ENCODE peak calls at places on chromosomes 6 and 20, in nine cellular contexts. G is cardiac fibroblast; Z is stimulated activated CD8-positive, alpha-beta memory T cell treated with anti-CD3 and anti-CD28 coated beads, Interleukin-2, amount 100 ng/mL, for 1 hour; K is stimulated activated CD4-positive, alpha-beta T cell treated with anti-CD3 and anti-CD28 coated beads, Interleukin-1b, Interleukin-23, amount 100 ng/mL, for 24 hours; T is AG09319; Y is activated CD4-positive, CD25-positive, alpha-beta regulatory T cell; I is lower lobe of right lung; C is HCT116; X is caudate nucleus. E is an unnamed sample.

GRCh38 chr6:69594405-69594804 is 202.4 kb downstream of the LMBRD1 start:
- DNase-seq in C (no peak), T (no peak), K (no peak), Z (no peak), X (no peak), Y (no peak), G (no peak), I (no peak), E (no peak)

GRCh38 chr6:169567809-169568208 is 134.0 kb downstream of the WDR27 start:
- DNase-seq in Y (no peak), X (no peak), T (no peak), I (no peak), G (no peak), C (no peak), K (no peak), Z (no peak), E (no peak)

GRCh38 chr20:3751664-3752385 is 15.7 kb downstream of the ADISSP start:
- DNase-seq in K (peak), T (no peak), I (peak), Z (no peak), G (peak), X (no peak), Y (no peak), C (no peak), E (no peak)

GRCh38 chr6:158080849-158081656 is 87.0 kb downstream of the SERAC1 start:
- DNase-seq in Y (no peak), C (no peak), T (no peak), Z (no peak), X (no peak), I (no peak), G (no peak), K (no peak), E (no peak)

GRCh38 chr20:56592211-56592610 is 36.9 kb upstream of the TFAP2C start:
- DNase-seq in G (no peak), I (no peak), T (no peak), X (no peak), Y (no peak), C (no peak), K (no peak), Z (no peak), E (no peak)

GRCh38 chr6:93799226-93799625 is 379.9 kb upstream of the EPHA7 start:
- DNase-seq in K (no peak), G (peak), Y (no peak), X (no peak), I (no peak), Z (no peak), T (no peak), C (no peak), E (no peak)

GRCh38 chr20:34120213-34120612 is 8.2 kb upstream of the EIF2S2 start:
- DNase-seq in C (no peak), Y (no peak), G (no peak), I (no peak), T (no peak), Z (no peak), X (no peak), K (no peak), E (no peak)

GRCh38 chr6:797479-798077 is 104.6 kb upstream of the EXOC2 start:
- DNase-seq in I (no peak), K (no peak), X (no peak), Z (no peak), T (peak), G (peak), Y (no peak), C (peak), E (no peak)

GRCh38 chr20:58691773-58692578 is 624 bp upstream of the NPEPL1 start:
- DNase-seq in Y (no peak), K (no peak), Z (no peak), C (no peak), I (peak), G (peak), X (no peak), T (no peak), E (no peak)

GRCh38 chr6:68740828-68741500 is 105.9 kb downstream of the ADGRB3 start:
- DNase-seq in X (no peak), G (no peak), Y (no peak), C (no peak), I (no peak), Z (no peak), K (no peak), T (no peak), E (no peak)

GRCh38 chr6:14321992-14322772 is 204.6 kb downstream of the CD83 start:
- DNase-seq in T (no peak), Y (no peak), G (no peak), X (no peak), Z (no peak), I (no peak), C (peak), K (no peak), E (no peak)

GRCh38 chr20:38514947-38515346 is 42.3 kb downstream of the RALGAPB start:
- DNase-seq in T (no peak), I (no peak), C (no peak), G (no peak), Y (no peak), K (no peak), Z (no peak), X (no peak), E (no peak)

GRCh38 chr6:53027131-53027718 is 32.1 kb upstream of the GSTA4 start:
- DNase-seq in Z (no peak), I (no peak), Y (no peak), X (no peak), G (no peak), C (no peak), K (no peak), T (no peak), E (no peak)

GRCh38 chr6:33323623-33323948 is 6.0 kb upstream of the ZBTB22 start:
- DNase-seq in Z (no peak), I (no peak), Y (no peak), K (no peak), G (no peak), C (no peak), T (no peak), X (no peak), E (no peak)

GRCh38 chr6:132797975-132798819 is at the start of gene SLC18B1:
- DNase-seq in Z (no peak), K (peak), I (peak), G (peak), X (no peak), Y (peak), T (no peak), C (no peak), E (no peak)

GRCh38 chr6:40848038-40848437 is 191.0 kb downstream of the UNC5CL start:
- DNase-seq in G (no peak), I (no peak), C (no peak), K (no peak), X (no peak), T (no peak), Y (no peak), Z (no peak), E (no peak)

GRCh38 chr6:75850026-75850385 is 101.0 kb downstream of the MYO6 start:
- DNase-seq in G (no peak), T (no peak), K (no peak), C (no peak), X (no peak), I (no peak), Z (no peak), Y (no peak), E (no peak)

GRCh38 chr6:167495506-167496391 is 170.9 kb downstream of the TTLL2 start:
- DNase-seq in T (no peak), X (no peak), C (no peak), K (no peak), Y (no peak), G (no peak), I (no peak), Z (no peak), E (no peak)

GRCh38 chr6:38639498-38640215 is at the start of gene BTBD9:
- DNase-seq in G (peak), K (peak), Z (peak), X (peak), T (peak), Y (peak), C (peak), I (peak), E (peak)

GRCh38 chr20:56200456-56200855 is 48.1 kb upstream of the MC3R start:
- DNase-seq in G (peak), I (no peak), T (no peak), C (peak), Z (no peak), Y (no peak), K (no peak), X (no peak), E (no peak)

GRCh38 chr20:61694666-61695065 is 371.0 kb downstream of the TAF4 start:
- DNase-seq in G (no peak), Y (no peak), X (no peak), C (no peak), I (peak), K (no peak), T (no peak), Z (no peak), E (no peak)

GRCh38 chr6:132814716-132815570 is 574 bp downstream of the RPS12 start:
- DNase-seq in T (no peak), G (peak), Z (no peak), C (no peak), Y (no peak), I (peak), X (no peak), K (no peak), E (no peak)

GRCh38 chr20:63435552-63435951 is 36.9 kb downstream of the KCNQ2 start:
- DNase-seq in Z (no peak), G (no peak), K (no peak), T (no peak), Y (no peak), X (no peak), C (no peak), I (no peak), E (no peak)

GRCh38 chr6:44486002-44486421 is 98.5 kb downstream of the CDC5L start:
- DNase-seq in K (no peak), Y (no peak), G (no peak), X (no peak), C (no peak), T (peak), I (no peak), Z (no peak), E (no peak)

GRCh38 chr20:24909086-24909780 is 39.8 kb upstream of the CST7 start:
- DNase-seq in I (no peak), K (no peak), X (no peak), Y (no peak), G (no peak), T (no peak), Z (no peak), C (no peak), E (no peak)

GRCh38 chr6:11232968-11233626 is 629 bp upstream of the NEDD9 start:
- DNase-seq in X (no peak), T (no peak), G (no peak), K (no peak), Y (no peak), I (no peak), Z (no peak), C (no peak), E (no peak)

GRCh38 chr6:107152633-107153032 is 37.3 kb upstream of the BEND3 start:
- DNase-seq in C (no peak), G (no peak), T (no peak), I (no peak), Z (no peak), X (no peak), K (no peak), Y (no peak), E (no peak)

GRCh38 chr6:144285798-144286502 is 815 bp downstream of the UTRN start:
- DNase-seq in T (no peak), I (peak), C (no peak), Z (no peak), X (no peak), G (peak), K (peak), Y (peak), E (no peak)

GRCh38 chr6:130148181-130148580 is 74.6 kb downstream of the SAMD3 start:
- DNase-seq in K (no peak), G (no peak), Y (no peak), T (no peak), C (no peak), X (no peak), I (no peak), Z (no peak), E (no peak)

GRCh38 chr6:42978487-42978792 is 541 bp downstream of the PEX6 start:
- DNase-seq in C (no peak), I (peak), G (peak), T (no peak), X (no peak), Z (no peak), Y (no peak), K (no peak), E (no peak)

GRCh38 chr6:30782425-30783014 is 38.2 kb upstream of the IER3 start:
- DNase-seq in K (no peak), X (no peak), Y (no peak), T (no peak), I (no peak), C (peak), G (peak), Z (no peak), E (no peak)

GRCh38 chr20:22974354-22974753 is 60.8 kb upstream of the SSTR4 start:
- DNase-seq in K (no peak), Y (no peak), X (no peak), Z (no peak), G (peak), I (no peak), T (no peak), C (peak), E (no peak)

GRCh38 chr6:136344420-136344819 is 54.8 kb upstream of the BCLAF1 start:
- DNase-seq in C (no peak), G (peak), Y (no peak), K (no peak), Z (no peak), I (no peak), T (peak), X (no peak), E (no peak)

GRCh38 chr6:147941143-147941542 is 401.5 kb upstream of the SASH1 start:
- DNase-seq in Z (no peak), T (peak), G (no peak), C (no peak), X (no peak), I (no peak), Y (no peak), K (no peak), E (no peak)

GRCh38 chr6:47672816-47673215 is 25.6 kb upstream of the ADGRF4 start:
- DNase-seq in C (no peak), T (no peak), K (no peak), Y (no peak), X (no peak), G (no peak), I (no peak), Z (no peak), E (no peak)

E was measured in activated naive CD8-positive, alpha-beta T cell treated with anti-CD3 and anti-CD28 coated beads, Interleukin-2, amount 50 U/mL, for 16 hours.